ENCODE peak calls at places on chromosome 14, in eight cellular contexts. Z is RWPE1, P is astrocyte of the spinal cord, T is neural progenitor cell, X is PC-9, V is brain microvascular endothelial cell, Y is progenitor cell of endocrine pancreas, G is AG04449. R is an unnamed sample.

GRCh38 chr14:59454131-59454530 is 11.0 kb downstream of the GPR135 start:
- DNase-seq in Z (peak), P (peak), T (no peak), X (no peak), V (peak), Y (no peak), G (peak), R (no peak)

GRCh38 chr14:32055175-32055574 is 21.9 kb upstream of the ARHGAP5 start:
- DNase-seq in Z (no peak), P (no peak), T (no peak), X (no peak), V (no peak), Y (no peak), G (no peak), R (no peak)

GRCh38 chr14:54364555-54365415 is 32.0 kb upstream of the CDKN3 start:
- DNase-seq in Z (no peak), P (peak), T (no peak), X (peak), V (no peak), Y (no peak), G (peak), R (no peak)

GRCh38 chr14:90820958-90821357 is 4.7 kb upstream of the TTC7B start:
- DNase-seq in Z (peak), P (peak), T (no peak), X (no peak), V (peak), Y (no peak), G (no peak), R (peak)

GRCh38 chr14:32525591-32525990 is 196.5 kb downstream of the AKAP6 start:
- DNase-seq in Z (no peak), P (no peak), T (no peak), X (no peak), V (no peak), Y (no peak), G (no peak), R (no peak)

GRCh38 chr14:36702484-36702883 is 40.8 kb downstream of the PAX9 start:
- DNase-seq in Z (no peak), P (no peak), T (no peak), X (no peak), V (no peak), Y (no peak), G (no peak), R (no peak)

GRCh38 chr14:65594153-65594881 is 181.8 kb downstream of the FUT8 start:
- DNase-seq in Z (no peak), P (no peak), T (peak), X (no peak), V (no peak), Y (peak), G (no peak), R (no peak)

GRCh38 chr14:71165121-71165574 is 257.9 kb downstream of the PCNX1 start:
- DNase-seq in Z (no peak), P (no peak), T (no peak), X (peak), V (no peak), Y (no peak), G (no peak), R (no peak)

GRCh38 chr14:89337161-89337560 is 79.9 kb downstream of the FOXN3 start:
- DNase-seq in Z (no peak), P (no peak), T (peak), X (no peak), V (no peak), Y (no peak), G (no peak), R (no peak)

GRCh38 chr14:83870556-83870955 is 1659.4 kb upstream of the FLRT2 start:
- DNase-seq in Z (no peak), P (no peak), T (no peak), X (no peak), V (no peak), Y (no peak), G (no peak), R (no peak)

GRCh38 chr14:103260629-103261124 is 73.4 kb upstream of the EIF5 start:
- DNase-seq in Z (peak), P (peak), T (no peak), X (peak), V (peak), Y (no peak), G (no peak), R (no peak)

GRCh38 chr14:92673601-92674000 is 74.8 kb downstream of the LGMN start:
- DNase-seq in Z (no peak), P (no peak), T (no peak), X (no peak), V (no peak), Y (no peak), G (no peak), R (no peak)

GRCh38 chr14:92668266-92668973 is 80.0 kb downstream of the LGMN start:
- DNase-seq in Z (no peak), P (no peak), T (no peak), X (no peak), V (no peak), Y (no peak), G (no peak), R (no peak)

GRCh38 chr14:92670967-92671366 is 77.5 kb downstream of the LGMN start:
- DNase-seq in Z (no peak), P (peak), T (no peak), X (no peak), V (peak), Y (no peak), G (no peak), R (no peak)

GRCh38 chr14:92666251-92666650 is 82.2 kb downstream of the LGMN start:
- DNase-seq in Z (no peak), P (no peak), T (no peak), X (no peak), V (no peak), Y (no peak), G (no peak), R (no peak)

DNA sequence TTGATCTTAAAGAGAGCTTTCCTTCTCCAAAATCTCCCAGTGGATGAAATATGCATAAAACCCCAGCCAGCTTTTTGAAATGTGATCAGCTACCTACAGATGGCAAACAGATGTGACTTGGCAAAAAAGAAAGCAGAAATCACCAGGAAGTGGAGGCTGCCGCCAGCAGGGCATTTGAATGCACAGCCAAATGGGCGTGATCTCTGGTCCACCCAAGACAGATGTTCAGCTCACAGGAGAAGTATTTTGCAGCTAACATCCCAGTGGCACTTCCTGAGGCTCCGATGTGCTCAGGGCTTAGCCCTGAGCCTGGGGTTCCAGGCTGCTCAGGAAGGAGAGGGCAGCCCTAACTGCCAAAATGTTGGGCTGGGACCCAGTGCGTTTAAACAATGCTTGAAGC is 78.2 kb downstream of the LGMN start:
- DNase-seq in Z (no peak), P (peak), T (no peak), X (no peak), V (no peak), Y (no peak), G (no peak), R (no peak)
- TF ChIP-seq CTCF in Z (peak), P (peak), T (no peak), X (no peak), V (peak), Y (no peak), G (peak), R (peak)

GRCh38 chr14:20866963-20867362 is 24.2 kb upstream of the RNASE3 start:
- DNase-seq in Z (no peak), P (no peak), T (peak), X (no peak), V (peak), Y (no peak), G (no peak), R (no peak)
- TF ChIP-seq CTCF in Z (no peak), P (peak), T (peak), X (peak), V (peak), Y (peak), G (peak), R (peak)

GRCh38 chr14:100902792-100903191 is 730 bp downstream of the RTL1 start:
- DNase-seq in Z (no peak), P (no peak), T (peak), X (no peak), V (no peak), Y (no peak), G (no peak), R (no peak)

GRCh38 chr14:100903672-100904185 is at the start of gene RTL1:
- DNase-seq in Z (no peak), P (no peak), T (no peak), X (no peak), V (no peak), Y (no peak), G (no peak), R (no peak)

GRCh38 chr14:100901391-100902183 is 1.9 kb downstream of the RTL1 start:
- DNase-seq in Z (no peak), P (no peak), T (no peak), X (no peak), V (no peak), Y (no peak), G (no peak), R (no peak)

GRCh38 chr14:100900837-100901390 is 2.6 kb downstream of the RTL1 start:
- DNase-seq in Z (no peak), P (no peak), T (peak), X (no peak), V (no peak), Y (peak), G (no peak), R (no peak)

GRCh38 chr14:100902295-100902694 is 1.2 kb downstream of the RTL1 start:
- DNase-seq in Z (no peak), P (no peak), T (peak), X (no peak), V (no peak), Y (no peak), G (no peak), R (no peak)
- TF ChIP-seq CTCF in Z (no peak), P (peak), T (peak), X (peak), V (peak), Y (peak), G (no peak), R (no peak)

DNA sequence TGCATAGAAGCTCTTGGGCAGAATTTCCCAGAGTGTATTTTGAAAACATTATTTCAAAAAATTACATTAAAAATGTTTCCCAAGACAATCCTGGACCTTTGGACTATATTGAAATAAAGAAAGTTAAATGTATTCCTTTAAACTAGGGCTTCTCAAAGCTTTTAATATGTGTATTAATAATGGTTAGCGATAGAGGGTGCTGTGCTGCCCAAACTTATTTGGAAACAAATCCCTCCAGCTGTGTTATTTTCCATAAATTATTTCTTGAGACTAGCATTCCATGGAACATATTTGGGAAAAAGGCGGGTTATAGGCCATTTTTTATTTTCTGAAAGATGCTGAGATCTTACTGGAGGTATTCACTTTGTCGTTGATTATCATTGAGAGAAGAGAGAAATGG is 397.8 kb upstream of the MIS18BP1 start:
- DNase-seq in Z (no peak), P (no peak), T (no peak), X (no peak), V (no peak), Y (no peak), G (no peak), R (no peak)
- TF ChIP-seq CTCF in Z (no peak), P (no peak), T (peak), X (peak), V (no peak), Y (no peak), G (no peak), R (no peak)

DNA sequence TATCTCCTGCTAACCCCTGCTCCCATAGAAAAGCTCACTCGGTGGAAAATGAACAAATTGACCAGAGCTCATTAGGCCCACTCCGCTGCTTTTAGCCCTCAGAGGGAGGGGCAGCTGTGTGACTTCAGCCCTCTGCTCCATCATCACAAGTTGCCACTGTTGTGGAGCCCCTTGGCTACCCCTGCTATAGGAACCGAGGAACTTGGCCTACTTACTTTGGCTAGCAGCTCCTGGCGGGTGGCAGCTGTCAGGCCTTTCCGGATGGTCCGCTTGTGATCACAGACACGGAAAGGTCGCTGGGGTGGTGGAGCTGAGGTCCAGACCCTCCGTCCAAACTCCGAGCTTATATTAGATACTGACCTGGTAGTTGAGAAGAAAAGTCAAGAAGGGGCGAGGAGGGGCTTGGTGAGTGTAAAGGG is 612 bp downstream of the CIDEB start:
- DNase-seq in Z (no peak), P (no peak), T (no peak), X (no peak), V (no peak), Y (no peak), G (no peak), R (no peak)
- TF ChIP-seq CTCF in Z (no peak), P (no peak), T (no peak), X (no peak), V (no peak), Y (no peak), G (no peak), R (no peak)

GRCh38 chr14:76514599-76514998 is 138.7 kb downstream of the ESRRB start:
- DNase-seq in Z (no peak), P (no peak), T (no peak), X (no peak), V (no peak), Y (no peak), G (no peak), R (no peak)
- TF ChIP-seq CTCF in Z (no peak), P (no peak), T (no peak), X (peak), V (no peak), Y (no peak), G (no peak), R (peak)

R was measured in GM06990.